ENCODE peak calls at places on chromosomes 4 and X, in five cellular contexts. Q is mesothelial cell of epicardium; C is endothelial cell; M is CD8-positive, alpha-beta T cell; Y is hepatocyte. G is an unnamed sample.

GRCh38 chrX:103531002-103531401 is 11.7 kb upstream of the RAB40A start:
- DNase-seq in C (no peak), M (no peak), Q (no peak), Y (no peak), G (no peak)

GRCh38 chr4:177410566-177410965 is 31.7 kb downstream of the AGA start:
- DNase-seq in M (no peak), Y (no peak), C (no peak), Q (no peak), G (no peak)

GRCh38 chr4:125518281-125518680 is 203.5 kb downstream of the FAT4 start:
- DNase-seq in Q (no peak), Y (no peak), C (no peak), M (no peak), G (no peak)

GRCh38 chr4:2824329-2825183 is 19.1 kb upstream of the ADD1 start:
- DNase-seq in C (no peak), Y (no peak), Q (peak; percentile 12), M (no peak), G (no peak)

GRCh38 chr4:6851431-6851830 is 58.2 kb upstream of the TBC1D14 start:
- DNase-seq in C (no peak), Y (no peak), M (no peak), Q (no peak), G (no peak)

GRCh38 chr4:139709660-139710059 is 44.0 kb downstream of the MGST2 start:
- DNase-seq in Y (no peak), Q (no peak), C (no peak), M (no peak), G (no peak)

GRCh38 chr4:8009710-8010534 is 70.3 kb upstream of the AFAP1 start:
- DNase-seq in M (no peak), C (no peak), Y (no peak), Q (no peak), G (no peak)

GRCh38 chr4:15605537-15605936 is 49.6 kb downstream of the FBXL5 start:
- DNase-seq in C (no peak), Q (no peak), M (no peak), Y (no peak), G (no peak)

GRCh38 chr4:66667249-66667648 is 878.1 kb downstream of the CENPC start:
- DNase-seq in C (no peak), Y (no peak), Q (no peak), M (no peak), G (no peak)

GRCh38 chr4:19982556-19982955 is 269.1 kb upstream of the SLIT2 start:
- DNase-seq in M (no peak), Y (no peak), Q (no peak), C (no peak), G (no peak)

GRCh38 chr4:41985151-41985550 is 3.6 kb downstream of the DCAF4L1 start:
- DNase-seq in C (no peak), M (no peak), Y (no peak), Q (no peak), G (no peak)

GRCh38 chr4:74444891-74445642 is at the start of gene AREG:
- DNase-seq in C (peak; percentile 38), Q (peak; percentile 27), Y (peak; percentile 91), M (peak; percentile 85), G (peak; percentile 69)

GRCh38 chr4:157242871-157243270 is 22.3 kb downstream of the GRIA2 start:
- DNase-seq in Y (no peak), C (no peak), M (no peak), Q (no peak), G (no peak)

GRCh38 chr4:38534344-38534743 is 129.7 kb upstream of the KLF3 start:
- DNase-seq in Q (no peak), M (no peak), C (no peak), Y (no peak), G (no peak)

GRCh38 chr4:168353746-168354145 is 35.2 kb upstream of the DDX60 start:
- DNase-seq in Q (no peak), Y (no peak), C (no peak), M (no peak), G (no peak)

GRCh38 chr4:41256131-41256739 is 493 bp upstream of the UCHL1 start:
- DNase-seq in M (no peak), Q (no peak), Y (no peak), C (peak; percentile 5), G (no peak)

GRCh38 chr4:7333024-7333780 is 101.5 kb downstream of the PSAPL1 start:
- DNase-seq in Q (no peak), Y (no peak), M (no peak), C (no peak), G (no peak)

GRCh38 chr4:10162341-10163000 is 45.9 kb upstream of the WDR1 start:
- DNase-seq in M (no peak), C (no peak), Y (peak; percentile 70), Q (no peak), G (no peak)

GRCh38 chr4:139241784-139242151 is 38.3 kb downstream of the MGARP start:
- DNase-seq in M (no peak), Y (no peak), C (no peak), Q (no peak), G (no peak)

GRCh38 chr4:25060586-25061340 is 30.0 kb upstream of the LGI2 start:
- DNase-seq in M (no peak), Y (no peak), Q (no peak), C (no peak), G (no peak)

GRCh38 chr4:52554606-52555355 is 104.3 kb downstream of the USP46 start:
- DNase-seq in C (no peak), M (no peak), Q (no peak), Y (no peak), G (no peak)

GRCh38 chrX:108312938-108313337 is 125.3 kb downstream of the COL4A6 start:
- DNase-seq in M (no peak), Q (no peak), Y (no peak), C (no peak), G (no peak)

GRCh38 chr4:139243448-139244365 is 36.3 kb downstream of the MGARP start:
- DNase-seq in Y (peak; percentile 12), C (no peak), M (no peak), Q (no peak), G (no peak)

GRCh38 chr4:156756118-156756517 is 215.5 kb downstream of the PDGFC start:
- DNase-seq in C (no peak), Y (no peak), M (no peak), Q (no peak), G (no peak)

GRCh38 chr4:21780158-21780557 is 168.4 kb downstream of the KCNIP4 start:
- DNase-seq in C (no peak), Q (no peak), Y (no peak), M (no peak), G (no peak)

GRCh38 chr4:94603170-94603747 is 151.5 kb downstream of the PDLIM5 start:
- DNase-seq in C (no peak), Q (no peak), M (no peak), Y (peak; percentile 22), G (no peak)

GRCh38 chrX:37060999-37061398 is 52.8 kb downstream of the FAM47C start:
- DNase-seq in Y (peak; percentile 68), M (no peak), Q (no peak), C (peak; percentile 43), G (no peak)

GRCh38 chrX:139784788-139785187 is 76.8 kb upstream of the MCF2 start:
- DNase-seq in C (no peak), M (no peak), Q (no peak), Y (no peak), G (no peak)

DNA sequence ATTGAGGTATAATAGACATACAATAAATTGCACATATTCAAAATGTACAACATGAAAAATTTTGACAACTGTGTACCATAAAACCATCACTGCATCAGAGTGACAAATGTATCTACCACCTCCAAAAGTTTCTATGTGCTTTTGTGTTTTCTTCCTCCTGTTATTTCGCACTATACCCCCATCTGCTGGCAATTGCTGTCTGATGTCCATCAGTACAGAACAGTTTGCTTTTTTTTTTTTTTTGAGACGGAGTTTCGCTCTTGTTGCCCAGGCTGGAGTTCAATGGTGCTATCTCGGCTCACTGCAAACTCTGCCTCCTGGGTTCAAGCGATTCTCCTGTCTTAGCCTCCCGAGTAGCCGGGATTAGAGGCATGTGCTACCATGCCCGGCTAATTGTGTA is 154.3 kb upstream of the GIMD1 start:
- DNase-seq in M (no peak), Y (no peak), C (peak; percentile 11), Q (no peak), G (no peak)
- TF ChIP-seq CTCF in M (no peak), Y (peak; percentile 10), C (no peak), Q (no peak), G (peak; percentile 22)

DNA sequence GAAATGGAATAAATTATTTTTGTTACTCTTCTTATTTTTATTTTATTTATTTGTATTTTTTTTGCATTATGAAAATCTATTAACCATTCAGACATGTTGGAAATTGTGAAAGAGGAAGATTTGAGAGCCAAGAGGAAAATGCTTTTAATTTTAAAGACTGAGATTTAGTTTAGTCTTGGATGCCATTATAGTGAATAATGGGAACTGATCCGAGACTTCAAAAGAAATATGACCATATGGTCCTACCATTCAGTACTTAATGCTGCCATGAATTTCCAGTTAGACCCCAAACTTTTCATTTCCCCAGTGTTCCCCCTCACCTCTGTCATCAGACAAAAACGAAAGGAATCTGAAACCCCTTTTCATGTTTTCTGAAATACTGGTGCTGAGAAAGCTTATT is 95.5 kb downstream of the TENM3 start:
- DNase-seq in Y (no peak), Q (no peak), M (no peak), C (no peak), G (no peak)
- TF ChIP-seq CTCF in Y (no peak), Q (no peak), M (no peak), C (no peak), G (no peak)

DNA sequence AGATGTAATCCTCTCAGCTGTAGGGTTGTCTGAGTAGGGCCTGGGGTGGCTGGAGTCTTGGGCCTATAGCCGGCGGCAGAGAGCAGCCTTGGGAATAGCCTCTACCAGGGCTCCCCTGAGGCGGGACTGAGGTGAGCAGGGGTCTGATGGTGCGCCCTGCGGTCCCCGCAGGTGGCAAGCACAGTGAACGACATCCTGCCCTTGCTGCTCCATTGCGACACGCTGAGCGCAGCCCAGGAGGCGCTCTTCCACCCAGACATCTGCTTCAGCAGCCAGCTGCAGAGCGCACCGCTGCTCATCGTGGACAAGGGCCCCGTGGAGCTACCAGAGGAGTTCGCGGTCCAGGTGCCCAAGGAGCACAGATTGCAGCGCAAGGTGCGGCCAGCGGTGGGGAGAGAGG is 317.0 kb downstream of the ADGRL3 start:
- DNase-seq in Q (peak; percentile 30), M (no peak), Y (peak; percentile 73), C (peak; percentile 59), G (no peak)
- TF ChIP-seq CTCF in Q (no peak), M (no peak), Y (peak; percentile 47), C (no peak), G (peak; percentile 40)

GRCh38 chrX:153707406-153707805 is 16.8 kb downstream of the BCAP31 start:
- DNase-seq in Y (no peak), Q (no peak), M (no peak), C (no peak), G (no peak)

GRCh38 chrX:153706799-153707198 is 17.4 kb downstream of the BCAP31 start:
- DNase-seq in Q (no peak), C (no peak), M (no peak), Y (no peak), G (no peak)

GRCh38 chrX:153709726-153710674 is 14.2 kb downstream of the BCAP31 start:
- DNase-seq in Q (no peak), Y (no peak), M (no peak), C (no peak), G (no peak)

GRCh38 chrX:153704021-153704526 is 16.3 kb downstream of the SLC6A8 start:
- DNase-seq in Q (no peak), C (no peak), Y (no peak), M (no peak), G (no peak)

DNA sequence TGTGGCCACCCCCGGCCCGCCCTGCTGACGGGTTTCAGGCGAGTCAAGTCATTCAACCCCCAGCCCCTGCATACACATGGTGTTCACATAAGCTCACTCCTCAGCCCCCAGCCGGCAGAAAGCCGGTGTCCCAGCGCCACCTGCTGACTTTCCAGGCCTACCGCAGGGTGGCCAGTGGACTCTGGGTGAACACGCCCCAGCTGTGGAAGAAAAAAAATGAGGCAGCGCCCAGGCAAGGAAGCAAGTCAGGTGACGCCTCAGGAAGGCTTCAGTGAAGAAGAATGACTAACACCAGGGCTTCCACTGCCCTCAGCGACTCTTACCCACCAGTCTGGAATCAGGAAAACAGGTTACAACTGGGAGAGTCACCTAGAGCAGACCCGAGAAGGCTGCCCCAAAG is 15.8 kb downstream of the BCAP31 start:
- DNase-seq in M (no peak), Q (no peak), C (peak; percentile 73), Y (peak; percentile 84), G (no peak)
- TF ChIP-seq CTCF in M (peak; percentile 15), Q (peak; percentile 33), C (peak; percentile 13), Y (peak; percentile 67), G (peak; percentile 75)

G was measured in type B pancreatic cell.